ENCODE peak calls at places on chromosome 4, in eight cellular contexts. D is HCT116, G is lung, E is RWPE1, O is dorsolateral prefrontal cortex, K is mesenchymal stem cell, U is lower lobe of right lung, I is psoas muscle. V is an unnamed sample.

GRCh38 chr4:130603043-130603442 is 1507.1 kb downstream of the C4orf33 start:
- DNase-seq in I (no peak), U (no peak), D (no peak), K (no peak), E (no peak), G (no peak), O (no peak), V (no peak)

GRCh38 chr4:37540486-37540885 is 145.7 kb downstream of the RELL1 start:
- DNase-seq in D (no peak), G (no peak), E (no peak), K (no peak), I (no peak), O (no peak), U (no peak), V (no peak)

GRCh38 chr4:4430492-4431195 is 43.7 kb downstream of the NSG1 start:
- DNase-seq in K (peak), E (peak), D (peak), U (no peak), O (peak), G (no peak), I (no peak), V (no peak)

GRCh38 chr4:183798921-183799307 is 106.2 kb upstream of the STOX2 start:
- DNase-seq in E (no peak), U (no peak), O (no peak), D (no peak), G (no peak), I (no peak), K (no peak), V (no peak)

GRCh38 chr4:176548571-176548970 is 228.8 kb downstream of the SPCS3 start:
- DNase-seq in E (no peak), U (no peak), O (no peak), G (no peak), I (no peak), D (no peak), K (peak), V (no peak)

GRCh38 chr4:144509088-144509854 is 136.7 kb upstream of the HHIP start:
- DNase-seq in O (no peak), E (no peak), U (no peak), K (no peak), G (no peak), I (no peak), D (no peak), V (no peak)

GRCh38 chr4:174283507-174284180 is at the start of the genes CEP44 and FBXO8:
- DNase-seq in D (peak), G (peak), I (peak), E (peak), K (peak), O (peak), U (peak), V (peak)

GRCh38 chr4:127055349-127055748 is 577.4 kb upstream of the INTU start:
- DNase-seq in G (no peak), K (no peak), E (no peak), D (no peak), U (no peak), O (no peak), I (no peak), V (peak)

GRCh38 chr4:97395980-97396562 is 747.2 kb downstream of the STPG2 start:
- DNase-seq in K (no peak), U (no peak), I (no peak), G (no peak), O (no peak), D (no peak), E (no peak), V (no peak)

GRCh38 chr4:78596111-78596742 is 44.7 kb downstream of the ANXA3 start:
- DNase-seq in I (no peak), K (no peak), E (no peak), U (no peak), G (no peak), O (no peak), D (no peak), V (no peak)

GRCh38 chr4:1201851-1202525 is 29.6 kb upstream of the SPON2 start:
- DNase-seq in G (peak), I (peak), D (no peak), O (peak), E (no peak), U (peak), K (peak), V (no peak)

GRCh38 chr4:151484396-151485102 is 75.6 kb downstream of the FHIP1A start:
- DNase-seq in U (no peak), D (peak), K (peak), G (no peak), O (no peak), I (no peak), E (peak), V (no peak)

GRCh38 chr4:10057023-10057395 is 35.7 kb upstream of the SLC2A9 start:
- DNase-seq in K (no peak), D (no peak), G (no peak), O (no peak), I (no peak), E (no peak), U (no peak), V (no peak)

GRCh38 chr4:161714022-161714751 is 449.6 kb downstream of the FSTL5 start:
- DNase-seq in G (no peak), K (peak), D (peak), O (no peak), U (no peak), E (peak), I (no peak), V (no peak)

GRCh38 chr4:166421556-166422156 is 548.6 kb downstream of the TLL1 start:
- DNase-seq in U (no peak), K (peak), O (no peak), D (no peak), E (no peak), G (no peak), I (no peak), V (no peak)

GRCh38 chr4:159384619-159385018 is 281.7 kb downstream of the RAPGEF2 start:
- DNase-seq in K (no peak), E (no peak), I (no peak), O (no peak), G (no peak), D (no peak), U (no peak), V (no peak)

GRCh38 chr4:53734584-53735363 is 143.5 kb upstream of the LNX1 start:
- DNase-seq in O (no peak), G (no peak), K (peak), I (no peak), E (peak), U (no peak), D (no peak), V (no peak)

GRCh38 chr4:48467891-48468290 is 15.3 kb upstream of the SLC10A4 start:
- DNase-seq in D (no peak), E (no peak), U (no peak), G (no peak), K (no peak), O (no peak), I (no peak), V (no peak)

GRCh38 chr4:125838924-125839323 is 524.2 kb downstream of the FAT4 start:
- DNase-seq in I (no peak), O (no peak), U (no peak), E (no peak), G (no peak), K (peak), D (no peak), V (no peak)

GRCh38 chr4:44861756-44862155 is 135.4 kb upstream of the GNPDA2 start:
- DNase-seq in D (no peak), I (no peak), U (no peak), E (peak), G (no peak), K (peak), O (no peak), V (no peak)

GRCh38 chr4:83772680-83773079 is 236.8 kb downstream of the GPAT3 start:
- DNase-seq in D (no peak), G (no peak), E (no peak), O (no peak), I (no peak), U (no peak), K (no peak), V (no peak)

GRCh38 chr4:121154103-121154515 is 10.0 kb downstream of the TNIP3 start:
- DNase-seq in D (no peak), U (no peak), K (no peak), E (no peak), I (no peak), G (no peak), O (no peak), V (no peak)
- H3K27ac ChIP-seq in D (no peak), U (no peak), K (no peak), E (no peak), I (no peak), G (no peak), O (no peak), V (no peak)

GRCh38 chr4:180134116-180134866 is 2108.9 kb upstream of the TENM3 start:
- DNase-seq in K (no peak), U (no peak), O (no peak), I (peak), E (no peak), D (no peak), G (no peak), V (no peak)
- H3K27ac ChIP-seq in K (peak), U (no peak), O (no peak), I (no peak), E (no peak), D (no peak), G (no peak), V (no peak)

GRCh38 chr4:145557720-145558119 is 61.5 kb upstream of the MMAA start:
- DNase-seq in I (peak), O (peak), E (peak), D (peak), U (no peak), K (peak), G (peak), V (peak)

GRCh38 chr4:145553375-145553774 is 65.8 kb upstream of the MMAA start:
- DNase-seq in O (no peak), K (no peak), I (no peak), D (no peak), U (no peak), E (no peak), G (no peak), V (no peak)

GRCh38 chr4:145552181-145552822 is 66.9 kb upstream of the MMAA start:
- DNase-seq in I (no peak), U (no peak), E (no peak), K (no peak), D (no peak), O (no peak), G (no peak), V (no peak)

DNA sequence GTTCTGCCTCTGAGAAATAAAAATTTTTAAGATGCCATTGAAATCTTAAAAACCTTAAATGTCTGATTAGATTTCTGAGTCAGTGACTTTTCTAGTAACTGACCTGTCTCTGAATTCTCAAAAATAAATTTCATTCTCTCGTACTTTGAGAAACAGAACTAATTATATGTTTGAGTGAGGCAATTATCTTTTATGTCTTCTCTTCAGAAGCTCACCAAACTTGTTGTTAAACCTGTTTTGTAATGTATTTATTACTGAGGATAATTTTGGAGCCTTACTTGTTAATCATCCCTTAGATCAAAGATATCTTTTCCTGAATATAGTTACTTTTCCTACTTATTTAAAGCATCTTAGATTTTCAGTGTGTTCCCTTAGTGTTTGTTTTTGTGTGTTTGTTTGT is 64.5 kb upstream of the MMAA start:
- DNase-seq in G (no peak), D (no peak), E (no peak), O (no peak), U (no peak), K (no peak), I (no peak), V (no peak)
- H3K27ac ChIP-seq in G (no peak), D (no peak), E (no peak), O (no peak), U (no peak), K (no peak), I (peak), V (no peak)

GRCh38 chr4:185767528-185767927 is 44.5 kb downstream of the SORBS2 start:
- DNase-seq in D (no peak), I (no peak), U (no peak), K (no peak), E (no peak), O (no peak), G (no peak), V (no peak)
- H3K27ac ChIP-seq in D (no peak), I (no peak), U (no peak), K (no peak), E (no peak), O (no peak), G (peak), V (no peak)

V was measured in substantia nigra.